ENCODE peak calls at places on chromosomes 12 and 14, in eight cellular contexts. P is tibial artery, H is heart right ventricle, A is thoracic aorta, S is prostate gland, O is ovary, D is AG04450, T is lung. G is an unnamed sample. For H3K27me3, the result is how much of the 10 kb centered on the place peaks cover.

GRCh38 chr12:8629486-8630033 is 16.9 kb upstream of the AICDA start:
- DNase-seq in P (no peak), H (no peak), A (no peak), S (no peak), O (no peak), D (no peak), T (no peak), G (peak)

GRCh38 chr14:38138581-38139138 is 69.0 kb upstream of the SSTR1 start:
- DNase-seq in P (no peak), H (no peak), A (no peak), S (no peak), O (no peak), D (no peak), T (no peak), G (no peak)

GRCh38 chr12:22543246-22544037 is 900 bp downstream of the C2CD5 start:
- DNase-seq in P (no peak), H (peak), A (peak), S (peak), O (no peak), D (no peak), T (peak), G (peak)

GRCh38 chr12:59149995-59150642 is 229.8 kb upstream of the LRIG3 start:
- DNase-seq in P (no peak), H (no peak), A (no peak), S (peak), O (no peak), D (peak), T (no peak), G (peak)

GRCh38 chr14:65502676-65503124 is 90.2 kb downstream of the FUT8 start:
- DNase-seq in P (no peak), H (no peak), A (no peak), S (no peak), O (no peak), D (peak), T (no peak), G (peak)

GRCh38 chr14:45786266-45786665 is 533.3 kb upstream of the MIS18BP1 start:
- DNase-seq in P (no peak), H (no peak), A (no peak), S (no peak), O (no peak), D (no peak), T (no peak), G (peak)

GRCh38 chr14:24843494-24843893 is 206.5 kb downstream of the STXBP6 start:
- DNase-seq in P (no peak), H (no peak), A (no peak), S (no peak), O (no peak), D (no peak), T (no peak), G (no peak)

GRCh38 chr12:65505321-65506121 is 227.0 kb downstream of the MSRB3 start:
- DNase-seq in P (no peak), H (no peak), A (no peak), S (no peak), O (no peak), D (no peak), T (no peak), G (no peak)

GRCh38 chr12:119239040-119239439 is 60.3 kb downstream of the HSPB8 start:
- DNase-seq in P (no peak), H (peak), A (no peak), S (no peak), O (no peak), D (no peak), T (no peak), G (no peak)

GRCh38 chr12:121626853-121627623 is 708 bp downstream of the ORAI1 start:
- DNase-seq in P (peak), H (peak), A (peak), S (peak), O (peak), D (no peak), T (peak), G (peak)

GRCh38 chr12:1835178-1836131 is 15.1 kb downstream of the LRTM2 start:
- DNase-seq in P (no peak), H (no peak), A (no peak), S (no peak), O (no peak), D (no peak), T (no peak), G (no peak)

GRCh38 chr14:65333926-65334687 is 78.4 kb upstream of the FUT8 start:
- DNase-seq in P (no peak), H (peak), A (no peak), S (no peak), O (no peak), D (peak), T (no peak), G (no peak)

GRCh38 chr12:120916561-120916960 is 12.4 kb upstream of the SPPL3 start:
- DNase-seq in P (no peak), H (no peak), A (no peak), S (no peak), O (no peak), D (no peak), T (no peak), G (no peak)

GRCh38 chr12:11879306-11879705 is 191.4 kb upstream of the BCL2L14 start:
- DNase-seq in P (no peak), H (no peak), A (no peak), S (no peak), O (no peak), D (peak), T (no peak), G (peak)

GRCh38 chr12:54082402-54082892 is 28.8 kb downstream of the HOXC4 start:
- DNase-seq in P (no peak), H (no peak), A (no peak), S (no peak), O (peak), D (no peak), T (no peak), G (no peak)

GRCh38 chr14:55430024-55430690 is 10.3 kb downstream of the TBPL2 start:
- DNase-seq in P (no peak), H (no peak), A (peak), S (peak), O (no peak), D (peak), T (peak), G (peak)

GRCh38 chr14:68939893-68940613 is 39.0 kb downstream of the ACTN1 start:
- DNase-seq in P (peak), H (peak), A (peak), S (peak), O (no peak), D (peak), T (no peak), G (peak)

GRCh38 chr14:55077691-55078151 is 26.3 kb downstream of the MAPK1IP1L start:
- DNase-seq in P (no peak), H (no peak), A (no peak), S (no peak), O (no peak), D (no peak), T (peak), G (peak)

GRCh38 chr12:19035552-19035951 is 94.0 kb upstream of the PLEKHA5 start:
- DNase-seq in P (no peak), H (no peak), A (no peak), S (no peak), O (no peak), D (no peak), T (no peak), G (peak)

GRCh38 chr14:94117856-94118255 is 7.3 kb downstream of the IFI27 start:
- DNase-seq in P (peak), H (no peak), A (no peak), S (no peak), O (no peak), D (no peak), T (no peak), G (no peak)

GRCh38 chr12:48968004-48968403 is 3.5 kb downstream of the WNT10B start:
- DNase-seq in P (no peak), H (no peak), A (no peak), S (no peak), O (no peak), D (no peak), T (no peak), G (no peak)

GRCh38 chr12:9372202-9372601 is 164.0 kb upstream of the PZP start:
- DNase-seq in P (no peak), H (no peak), A (no peak), S (no peak), O (no peak), D (no peak), T (no peak), G (peak)

GRCh38 chr14:97878206-97878605 is 1081.0 kb downstream of the VRK1 start:
- DNase-seq in P (peak), H (no peak), A (no peak), S (no peak), O (no peak), D (no peak), T (no peak), G (peak)

GRCh38 chr12:76123301-76124212 is 39.1 kb upstream of the NAP1L1 start:
- DNase-seq in P (no peak), H (no peak), A (no peak), S (no peak), O (no peak), D (no peak), T (no peak), G (peak)

GRCh38 chr12:30823764-30824163 is 69.0 kb upstream of the CAPRIN2 start:
- DNase-seq in P (no peak), H (no peak), A (no peak), S (no peak), O (no peak), D (no peak), T (no peak), G (no peak)

GRCh38 chr12:30824311-30824710 is 69.6 kb upstream of the CAPRIN2 start:
- DNase-seq in P (no peak), H (no peak), A (no peak), S (no peak), O (no peak), D (no peak), T (no peak), G (no peak)

GRCh38 chr12:30825341-30825740 is 70.6 kb upstream of the CAPRIN2 start:
- DNase-seq in P (no peak), H (no peak), A (no peak), S (no peak), O (no peak), D (no peak), T (no peak), G (no peak)

GRCh38 chr12:30822385-30823139 is 67.8 kb upstream of the CAPRIN2 start:
- DNase-seq in P (peak), H (peak), A (no peak), S (no peak), O (peak), D (no peak), T (peak), G (no peak)

DNA sequence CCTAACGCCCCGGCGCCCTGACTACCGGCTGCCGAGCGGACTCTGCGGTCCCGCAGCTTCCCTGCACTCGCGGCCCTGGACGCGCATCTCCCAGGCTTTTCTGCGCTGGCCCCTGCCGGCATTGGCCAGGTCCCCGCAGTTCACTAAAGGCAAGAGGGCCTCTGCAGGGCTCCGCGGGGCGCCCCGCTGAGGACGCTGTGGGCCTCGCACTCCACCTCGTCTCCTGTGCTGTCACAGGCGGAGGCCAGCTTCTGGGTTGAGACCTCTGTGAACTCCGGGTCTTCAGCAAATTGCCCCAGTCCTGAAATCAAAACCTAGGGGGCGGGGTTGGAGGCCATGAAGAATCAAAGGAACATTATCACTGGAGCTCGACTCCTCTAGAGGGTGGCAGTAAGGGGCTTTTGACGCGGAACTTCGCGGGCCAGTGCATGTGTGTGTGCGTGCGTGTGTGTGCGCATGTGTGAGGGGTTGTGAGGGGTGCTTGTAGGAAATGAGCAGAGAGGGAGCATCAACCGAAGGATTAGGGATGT is 68.5 kb upstream of the CAPRIN2 start:
- DNase-seq in P (no peak), H (peak), A (no peak), S (no peak), O (peak), D (no peak), T (peak), G (no peak)
- TF ChIP-seq CTCF in P (no peak), H (peak), A (no peak), S (no peak), O (no peak), D (peak), T (no peak), G (peak)

GRCh38 chr12:57474862-57475261 is 4.8 kb downstream of the ARHGAP9 start:
- DNase-seq in P (no peak), H (no peak), A (no peak), S (no peak), O (no peak), D (no peak), T (no peak), G (no peak)

GRCh38 chr12:57474430-57474829 is 5.2 kb downstream of the ARHGAP9 start:
- DNase-seq in P (no peak), H (no peak), A (no peak), S (no peak), O (no peak), D (no peak), T (no peak), G (no peak)

GRCh38 chr12:57473886-57474285 is 5.8 kb downstream of the ARHGAP9 start:
- DNase-seq in P (no peak), H (no peak), A (no peak), S (no peak), O (no peak), D (no peak), T (no peak), G (no peak)

GRCh38 chr12:57476162-57476992 is 3.3 kb downstream of the ARHGAP9 start:
- DNase-seq in P (no peak), H (no peak), A (no peak), S (no peak), O (no peak), D (no peak), T (no peak), G (no peak)

GRCh38 chr12:57475271-57476161 is 4.2 kb downstream of the ARHGAP9 start:
- DNase-seq in P (no peak), H (no peak), A (no peak), S (no peak), O (peak), D (no peak), T (no peak), G (no peak)
- H3K4me3 ChIP-seq in P (peak), H (peak), A (peak), S (peak), O (peak), D (peak), T (no peak), G (peak)

GRCh38 chr12:57233357-57234232 is 4.1 kb downstream of the SHMT2 start:
- DNase-seq in P (no peak), H (no peak), A (no peak), S (no peak), O (no peak), D (no peak), T (no peak), G (no peak)
- H3K27me3 ChIP-seq in P (under half), H (under half), A (under half), S (under half), O (under half), D (under half), T (under half), G (under half)

GRCh38 chr14:103031956-103032355 is 25.4 kb downstream of the CDC42BPB start:
- DNase-seq in P (no peak), H (no peak), A (no peak), S (no peak), O (no peak), D (no peak), T (no peak), G (no peak)
- TF ChIP-seq CTCF in P (no peak), H (peak), A (no peak), S (no peak), O (no peak), D (no peak), T (no peak), G (no peak)

GRCh38 chr14:72925171-72925759 is 999 bp upstream of the DCAF4 start:
- DNase-seq in P (peak), H (no peak), A (no peak), S (no peak), O (peak), D (no peak), T (peak), G (no peak)
- H3K4me3 ChIP-seq in P (peak), H (peak), A (peak), S (no peak), O (peak), D (peak), T (no peak), G (peak)

DNA sequence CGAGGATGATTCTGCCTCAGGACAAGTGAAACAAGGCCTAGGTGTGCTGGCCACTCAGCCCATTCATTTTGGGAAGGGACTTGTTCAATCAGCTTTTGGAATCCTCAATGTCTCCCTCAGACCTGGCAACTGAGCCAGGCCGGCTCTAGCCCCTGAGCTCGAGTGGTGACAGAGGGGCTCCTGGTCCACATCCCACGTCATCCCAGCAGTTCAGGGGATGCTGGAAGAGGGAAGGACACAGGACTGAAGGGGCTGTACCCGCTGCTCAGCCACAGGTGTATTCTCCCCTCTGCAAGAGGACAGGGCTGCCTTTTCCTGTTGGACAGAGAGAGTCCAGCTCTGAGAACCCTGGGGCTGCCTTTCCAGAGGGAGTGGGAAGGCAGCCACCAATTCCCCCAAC is 244.6 kb upstream of the SFSWAP start:
- DNase-seq in P (no peak), H (no peak), A (no peak), S (no peak), O (no peak), D (no peak), T (no peak), G (no peak)
- H3K27me3 ChIP-seq in P (under half), H (under half), A (under half), S (under half), O (under half), D (under half), T (under half), G (under half)

DNA sequence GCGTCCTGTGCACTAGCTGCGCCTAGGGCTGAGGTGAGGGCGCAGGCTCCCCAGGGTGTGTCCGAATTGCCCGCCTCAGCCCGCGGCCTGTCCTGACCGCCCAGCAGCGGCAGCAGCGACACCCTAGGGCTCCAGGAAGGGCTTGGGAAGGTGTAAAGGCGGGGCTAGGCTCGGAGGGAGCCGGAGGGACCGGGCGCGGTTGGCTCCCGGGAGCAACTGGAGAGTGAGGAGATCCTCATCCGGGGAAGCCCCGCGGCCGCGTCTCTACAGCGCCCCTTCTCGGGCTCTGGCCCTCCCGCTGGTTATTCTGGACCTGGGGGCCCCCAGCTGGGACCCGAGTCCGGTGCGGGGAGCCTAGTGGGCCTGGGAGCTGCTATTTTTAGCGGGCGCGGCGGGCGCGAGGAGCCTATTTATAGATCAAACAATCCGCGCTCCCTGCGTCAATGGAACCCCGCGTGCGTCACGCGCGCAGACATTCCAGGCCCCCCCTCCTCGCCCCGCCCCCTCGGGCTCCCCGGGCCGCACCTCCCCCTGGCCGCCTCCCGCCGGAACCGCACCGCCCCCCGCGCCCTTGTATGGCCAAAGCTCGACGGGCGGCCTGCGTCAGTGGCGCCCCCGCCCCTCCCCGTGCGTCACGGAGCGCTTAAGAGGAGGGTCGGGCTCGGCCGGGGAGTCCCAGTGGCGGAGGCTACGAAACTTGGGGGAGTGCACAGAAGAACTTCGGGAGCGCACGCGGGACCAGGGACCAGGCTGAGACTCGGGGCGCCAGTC is at the start of gene NR4A1:
- DNase-seq in P (peak), H (peak), A (peak), S (peak), O (peak), D (peak), T (peak), G (peak)
- TF ChIP-seq CTCF in P (no peak), H (peak), A (no peak), S (no peak), O (peak), D (no peak), T (no peak), G (peak)